ENCODE peak calls at places on chromosome 22, in nine cellular contexts. One of them, this sample, is unnamed.

GRCh38 chr22:38572065-38572464 is 2.1 kb upstream of the DMC1 start:
- DNase-seq in iPS DF 6.9: no peak
- DNase-seq in heart left ventricle: no peak
- DNase-seq in body of pancreas: peak; percentile 63
- DNase-seq in CD4-positive, alpha-beta T cell: peak; percentile 4
- DNase-seq in neural progenitor cell: peak; percentile 69
- DNase-seq in HCT116: peak; percentile 24
- DNase-seq in Peyer's patch: peak; percentile 59
- DNase-seq in IMR-90: peak; percentile 62
- DNase-seq in this sample: no peak

GRCh38 chr22:26889794-26890193 is 232.4 kb downstream of the MIAT start:
- DNase-seq in iPS DF 6.9: no peak
- DNase-seq in heart left ventricle: no peak
- DNase-seq in body of pancreas: no peak
- DNase-seq in CD4-positive, alpha-beta T cell: no peak
- DNase-seq in neural progenitor cell: no peak
- DNase-seq in HCT116: no peak
- DNase-seq in Peyer's patch: no peak
- DNase-seq in IMR-90: no peak
- DNase-seq in this sample: no peak

GRCh38 chr22:44585559-44586121 is 87.6 kb upstream of the RTL6 start:
- DNase-seq in iPS DF 6.9: no peak
- DNase-seq in heart left ventricle: no peak
- DNase-seq in body of pancreas: no peak
- DNase-seq in CD4-positive, alpha-beta T cell: no peak
- DNase-seq in neural progenitor cell: no peak
- DNase-seq in HCT116: no peak
- DNase-seq in Peyer's patch: no peak
- DNase-seq in IMR-90: no peak
- DNase-seq in this sample: peak; percentile 38

GRCh38 chr22:44292007-44292370 is 20.8 kb downstream of the SHISAL1 start:
- DNase-seq in iPS DF 6.9: no peak
- DNase-seq in heart left ventricle: no peak
- DNase-seq in body of pancreas: no peak
- DNase-seq in CD4-positive, alpha-beta T cell: no peak
- DNase-seq in neural progenitor cell: peak; percentile 53
- DNase-seq in HCT116: no peak
- DNase-seq in Peyer's patch: no peak
- DNase-seq in IMR-90: no peak
- DNase-seq in this sample: no peak

GRCh38 chr22:50737728-50738648 is at the start of gene ACR:
- DNase-seq in iPS DF 6.9: no peak
- DNase-seq in heart left ventricle: no peak
- DNase-seq in body of pancreas: no peak
- DNase-seq in CD4-positive, alpha-beta T cell: no peak
- DNase-seq in neural progenitor cell: no peak
- DNase-seq in HCT116: no peak
- DNase-seq in Peyer's patch: peak; percentile 31
- DNase-seq in IMR-90: no peak
- DNase-seq in this sample: no peak

GRCh38 chr22:31248138-31248745 is 36.1 kb downstream of the LIMK2 start:
- DNase-seq in iPS DF 6.9: no peak
- DNase-seq in heart left ventricle: peak; percentile 79
- DNase-seq in body of pancreas: peak; percentile 82
- DNase-seq in CD4-positive, alpha-beta T cell: peak; percentile 62
- DNase-seq in neural progenitor cell: peak; percentile 92
- DNase-seq in HCT116: no peak
- DNase-seq in Peyer's patch: peak; percentile 78
- DNase-seq in IMR-90: peak; percentile 94
- DNase-seq in this sample: peak; percentile 87

GRCh38 chr22:49779853-49780271 is 47.8 kb downstream of the BRD1 start:
- DNase-seq in iPS DF 6.9: no peak
- DNase-seq in heart left ventricle: no peak
- DNase-seq in body of pancreas: no peak
- DNase-seq in CD4-positive, alpha-beta T cell: no peak
- DNase-seq in neural progenitor cell: no peak
- DNase-seq in HCT116: no peak
- DNase-seq in Peyer's patch: no peak
- DNase-seq in IMR-90: no peak
- DNase-seq in this sample: no peak

GRCh38 chr22:30252411-30253204 is 6.0 kb upstream of the LIF start:
- DNase-seq in iPS DF 6.9: no peak
- DNase-seq in heart left ventricle: no peak
- DNase-seq in body of pancreas: no peak
- DNase-seq in CD4-positive, alpha-beta T cell: no peak
- DNase-seq in neural progenitor cell: no peak
- DNase-seq in HCT116: peak; percentile 85
- DNase-seq in Peyer's patch: no peak
- DNase-seq in IMR-90: no peak
- DNase-seq in this sample: no peak

DNA sequence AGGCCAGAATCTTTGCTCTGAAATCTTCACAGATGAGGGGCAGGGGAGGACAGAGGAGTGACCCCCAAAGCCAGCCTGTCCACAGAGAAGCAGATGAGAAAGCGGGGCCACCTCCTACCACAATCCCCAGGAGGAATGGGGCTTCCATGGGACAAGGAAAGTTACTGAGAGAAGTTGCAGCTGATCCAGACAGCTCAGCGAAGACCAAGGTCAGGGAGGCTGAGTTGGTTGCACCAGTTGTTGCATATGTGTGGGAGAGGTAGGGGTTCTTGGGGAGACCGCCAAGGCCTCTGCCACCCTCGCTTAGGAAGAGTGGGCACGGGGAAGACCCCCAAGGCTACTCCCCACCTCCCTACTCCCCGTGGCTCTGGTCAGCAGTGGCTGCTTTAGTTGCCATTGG is 81.6 kb upstream of the EIF3D start:
- DNase-seq in iPS DF 6.9: no peak
- DNase-seq in heart left ventricle: no peak
- DNase-seq in body of pancreas: peak; percentile 60
- DNase-seq in CD4-positive, alpha-beta T cell: no peak
- DNase-seq in neural progenitor cell: no peak
- DNase-seq in HCT116: no peak
- DNase-seq in Peyer's patch: peak; percentile 13
- DNase-seq in IMR-90: no peak
- DNase-seq in this sample: no peak
- H3K27me3 ChIP-seq in iPS DF 6.9: no peaks in the 10 kb centered on the region
- H3K27me3 ChIP-seq in heart left ventricle: peaks cover 31% of the 10 kb centered on the region
- H3K27me3 ChIP-seq in body of pancreas: no peaks in the 10 kb centered on the region
- H3K27me3 ChIP-seq in CD4-positive, alpha-beta T cell: peaks cover 24% of the 10 kb centered on the region
- H3K27me3 ChIP-seq in neural progenitor cell: no peaks in the 10 kb centered on the region
- H3K27me3 ChIP-seq in HCT116: peaks cover 67% of the 10 kb centered on the region
- H3K27me3 ChIP-seq in Peyer's patch: no peaks in the 10 kb centered on the region
- H3K27me3 ChIP-seq in IMR-90: peaks cover 82% of the 10 kb centered on the region
- H3K27me3 ChIP-seq in this sample: no peaks in the 10 kb centered on the region

GRCh38 chr22:28795071-28795693 is 5.2 kb downstream of the XBP1 start:
- DNase-seq in iPS DF 6.9: no peak
- DNase-seq in heart left ventricle: no peak
- DNase-seq in body of pancreas: no peak
- DNase-seq in CD4-positive, alpha-beta T cell: no peak
- DNase-seq in neural progenitor cell: no peak
- DNase-seq in HCT116: no peak
- DNase-seq in Peyer's patch: no peak
- DNase-seq in IMR-90: no peak
- DNase-seq in this sample: no peak

GRCh38 chr22:28793976-28794584 is 6.3 kb downstream of the XBP1 start:
- DNase-seq in iPS DF 6.9: no peak
- DNase-seq in heart left ventricle: no peak
- DNase-seq in body of pancreas: no peak
- DNase-seq in CD4-positive, alpha-beta T cell: no peak
- DNase-seq in neural progenitor cell: no peak
- DNase-seq in HCT116: no peak
- DNase-seq in Peyer's patch: no peak
- DNase-seq in IMR-90: no peak
- DNase-seq in this sample: no peak

GRCh38 chr22:28799125-28799833 is 1.1 kb downstream of the XBP1 start:
- DNase-seq in iPS DF 6.9: no peak
- DNase-seq in heart left ventricle: no peak
- DNase-seq in body of pancreas: peak; percentile 73
- DNase-seq in CD4-positive, alpha-beta T cell: no peak
- DNase-seq in neural progenitor cell: peak; percentile 32
- DNase-seq in HCT116: peak; percentile 35
- DNase-seq in Peyer's patch: peak; percentile 77
- DNase-seq in IMR-90: peak; percentile 96
- DNase-seq in this sample: no peak

GRCh38 chr22:28798810-28799124 is 1.6 kb downstream of the XBP1 start:
- DNase-seq in iPS DF 6.9: no peak
- DNase-seq in heart left ventricle: no peak
- DNase-seq in body of pancreas: no peak
- DNase-seq in CD4-positive, alpha-beta T cell: no peak
- DNase-seq in neural progenitor cell: no peak
- DNase-seq in HCT116: no peak
- DNase-seq in Peyer's patch: no peak
- DNase-seq in IMR-90: no peak
- DNase-seq in this sample: peak; percentile 21

GRCh38 chr22:28795932-28796856 is 4.2 kb downstream of the XBP1 start:
- DNase-seq in iPS DF 6.9: no peak
- DNase-seq in heart left ventricle: no peak
- DNase-seq in body of pancreas: no peak
- DNase-seq in CD4-positive, alpha-beta T cell: no peak
- DNase-seq in neural progenitor cell: no peak
- DNase-seq in HCT116: no peak
- DNase-seq in Peyer's patch: no peak
- DNase-seq in IMR-90: no peak
- DNase-seq in this sample: no peak
- H3K27ac ChIP-seq in iPS DF 6.9: no peak overlapping the region
- H3K27ac ChIP-seq in heart left ventricle: no peak overlapping the region
- H3K27ac ChIP-seq in body of pancreas: peak overlapping the region; percentile 100
- H3K27ac ChIP-seq in CD4-positive, alpha-beta T cell: no peak overlapping the region
- H3K27ac ChIP-seq in neural progenitor cell: no peak overlapping the region
- H3K27ac ChIP-seq in HCT116: no peak overlapping the region
- H3K27ac ChIP-seq in Peyer's patch: peak overlapping the region; percentile 17
- H3K27ac ChIP-seq in IMR-90: no peak overlapping the region
- H3K27ac ChIP-seq in this sample: peak overlapping the region; percentile 8

DNA sequence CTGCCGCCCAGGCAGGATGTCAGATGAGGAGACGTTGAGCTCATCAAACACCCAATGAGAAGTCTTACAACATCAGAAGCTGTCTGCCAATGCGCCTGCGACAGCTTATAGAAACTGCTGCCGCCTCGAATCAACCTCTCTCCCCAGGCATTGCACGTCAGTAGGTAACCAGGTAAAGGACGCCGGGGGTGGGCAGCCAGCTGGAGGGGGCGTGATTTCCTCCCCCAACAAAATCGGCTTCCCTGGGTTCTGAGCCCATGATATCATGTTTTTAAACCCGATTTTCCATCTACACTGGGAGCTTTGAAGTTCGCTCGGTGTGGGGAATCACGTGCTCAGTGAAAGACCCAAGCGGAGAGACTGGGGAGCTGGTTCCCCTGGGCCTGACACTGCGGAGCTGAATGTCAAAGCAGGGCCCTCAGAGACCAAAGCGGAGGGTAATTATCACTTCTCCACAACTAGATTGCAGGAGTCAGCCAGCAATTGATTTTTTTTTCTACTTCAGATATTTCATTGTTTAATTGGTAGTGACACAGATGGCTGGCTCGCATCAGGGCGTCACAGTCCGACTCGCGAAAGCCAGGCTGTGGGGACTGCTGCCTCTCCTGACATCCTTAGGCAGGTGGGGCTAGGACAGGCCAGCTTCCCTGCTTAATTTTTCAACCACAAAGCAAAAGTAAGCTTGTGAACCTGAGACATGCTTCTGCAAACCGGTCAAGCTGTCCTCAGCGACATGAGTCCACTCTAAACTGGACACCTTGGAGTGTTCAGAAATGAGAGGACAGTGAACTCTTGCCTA is 15.4 kb downstream of the FAM83F start:
- DNase-seq in iPS DF 6.9: no peak
- DNase-seq in heart left ventricle: no peak
- DNase-seq in body of pancreas: no peak
- DNase-seq in CD4-positive, alpha-beta T cell: peak; percentile 31
- DNase-seq in neural progenitor cell: no peak
- DNase-seq in HCT116: no peak
- DNase-seq in Peyer's patch: no peak
- DNase-seq in IMR-90: no peak
- DNase-seq in this sample: no peak
- H3K27me3 ChIP-seq in iPS DF 6.9: no peaks in the 10 kb centered on the region
- H3K27me3 ChIP-seq in heart left ventricle: peaks cover 40% of the 10 kb centered on the region
- H3K27me3 ChIP-seq in body of pancreas: no peaks in the 10 kb centered on the region
- H3K27me3 ChIP-seq in CD4-positive, alpha-beta T cell: no peaks in the 10 kb centered on the region
- H3K27me3 ChIP-seq in neural progenitor cell: peaks cover 17% of the 10 kb centered on the region
- H3K27me3 ChIP-seq in HCT116: no peaks in the 10 kb centered on the region
- H3K27me3 ChIP-seq in Peyer's patch: no peaks in the 10 kb centered on the region
- H3K27me3 ChIP-seq in IMR-90: peaks cover 63% of the 10 kb centered on the region
- H3K27me3 ChIP-seq in this sample: no peaks in the 10 kb centered on the region

GRCh38 chr22:18973264-18974031 is 37.4 kb upstream of the PRODH start:
- DNase-seq in iPS DF 6.9: no peak
- DNase-seq in heart left ventricle: no peak
- DNase-seq in body of pancreas: peak; percentile 46
- DNase-seq in CD4-positive, alpha-beta T cell: no peak
- DNase-seq in neural progenitor cell: peak; percentile 18
- DNase-seq in HCT116: no peak
- DNase-seq in Peyer's patch: no peak
- DNase-seq in IMR-90: no peak
- DNase-seq in this sample: no peak
- H3K27ac ChIP-seq in iPS DF 6.9: no peak overlapping the region
- H3K27ac ChIP-seq in heart left ventricle: no peak overlapping the region
- H3K27ac ChIP-seq in body of pancreas: peak overlapping the region; percentile 47
- H3K27ac ChIP-seq in CD4-positive, alpha-beta T cell: no peak overlapping the region
- H3K27ac ChIP-seq in neural progenitor cell: no peak overlapping the region
- H3K27ac ChIP-seq in HCT116: no peak overlapping the region
- H3K27ac ChIP-seq in Peyer's patch: no peak overlapping the region
- H3K27ac ChIP-seq in IMR-90: no peak overlapping the region
- H3K27ac ChIP-seq in this sample: no peak overlapping the region

GRCh38 chr22:47446821-47447810 is 684.7 kb downstream of the TBC1D22A start:
- DNase-seq in iPS DF 6.9: no peak
- DNase-seq in heart left ventricle: no peak
- DNase-seq in body of pancreas: no peak
- DNase-seq in CD4-positive, alpha-beta T cell: no peak
- DNase-seq in neural progenitor cell: no peak
- DNase-seq in HCT116: no peak
- DNase-seq in Peyer's patch: peak; percentile 37
- DNase-seq in IMR-90: no peak
- DNase-seq in this sample: no peak
- H3K27me3 ChIP-seq in iPS DF 6.9: no peaks in the 10 kb centered on the region
- H3K27me3 ChIP-seq in heart left ventricle: peaks cover 5% of the 10 kb centered on the region
- H3K27me3 ChIP-seq in body of pancreas: no peaks in the 10 kb centered on the region
- H3K27me3 ChIP-seq in CD4-positive, alpha-beta T cell: no peaks in the 10 kb centered on the region
- H3K27me3 ChIP-seq in neural progenitor cell: no peaks in the 10 kb centered on the region
- H3K27me3 ChIP-seq in HCT116: no peaks in the 10 kb centered on the region
- H3K27me3 ChIP-seq in Peyer's patch: no peaks in the 10 kb centered on the region
- H3K27me3 ChIP-seq in IMR-90: no peaks in the 10 kb centered on the region
- H3K27me3 ChIP-seq in this sample: no peaks in the 10 kb centered on the region

GRCh38 chr22:17118342-17118741 is 2.8 kb downstream of the TMEM121B start:
- DNase-seq in iPS DF 6.9: no peak
- DNase-seq in heart left ventricle: no peak
- DNase-seq in body of pancreas: no peak
- DNase-seq in CD4-positive, alpha-beta T cell: no peak
- DNase-seq in neural progenitor cell: no peak
- DNase-seq in HCT116: no peak
- DNase-seq in Peyer's patch: no peak
- DNase-seq in IMR-90: no peak
- DNase-seq in this sample: no peak
- H3K27ac ChIP-seq in iPS DF 6.9: no peak overlapping the region
- H3K27ac ChIP-seq in heart left ventricle: no peak overlapping the region
- H3K27ac ChIP-seq in body of pancreas: no peak overlapping the region
- H3K27ac ChIP-seq in CD4-positive, alpha-beta T cell: no peak overlapping the region
- H3K27ac ChIP-seq in neural progenitor cell: no peak overlapping the region
- H3K27ac ChIP-seq in HCT116: no peak overlapping the region
- H3K27ac ChIP-seq in Peyer's patch: no peak overlapping the region
- H3K27ac ChIP-seq in IMR-90: no peak overlapping the region
- H3K27ac ChIP-seq in this sample: no peak overlapping the region

This sample was measured in aorta.